ENCODE peak calls at places on chromosome 14, in seven cellular contexts. A is SK-N-SH; L is CD8-positive, alpha-beta T cell; M is pancreas; O is right cardiac atrium; K is ovary; T is suprapubic skin. F is an unnamed sample. For H3K27me3 and H3K4me1, the result is how much of the 10 kb centered on the place peaks cover.

GRCh38 chr14:70008863-70009262 is 129.6 kb downstream of the SMOC1 start:
- DNase-seq in T (no peak), M (no peak), O (no peak), K (no peak), A (no peak), L (no peak), F (no peak)

GRCh38 chr14:92472860-92473259 is 40.7 kb upstream of the RIN3 start:
- DNase-seq in M (no peak), L (no peak), A (no peak), T (no peak), K (no peak), O (no peak), F (no peak)

GRCh38 chr14:75049136-75049535 is 2.1 kb downstream of the MLH3 start:
- DNase-seq in T (no peak), A (no peak), L (no peak), K (no peak), M (no peak), O (no peak), F (no peak)

GRCh38 chr14:63940387-63940786 is 87.6 kb downstream of the SYNE2 start:
- DNase-seq in K (no peak), O (no peak), M (no peak), T (no peak), A (no peak), L (no peak), F (peak)

GRCh38 chr14:89543420-89543790 is 126.4 kb upstream of the FOXN3 start:
- DNase-seq in A (no peak), T (no peak), O (peak), K (peak), M (peak), L (no peak), F (no peak)

GRCh38 chr14:90903101-90903500 is 86.9 kb upstream of the TTC7B start:
- DNase-seq in M (peak), L (peak), O (no peak), T (no peak), A (peak), K (peak), F (peak)

GRCh38 chr14:47256968-47257367 is 418.4 kb downstream of the MDGA2 start:
- DNase-seq in A (no peak), M (no peak), T (no peak), O (no peak), L (no peak), K (no peak), F (no peak)

GRCh38 chr14:74620497-74620921 is 8.5 kb upstream of the LTBP2 start:
- DNase-seq in T (no peak), O (no peak), K (no peak), M (no peak), A (no peak), L (peak), F (no peak)

GRCh38 chr14:70107309-70107708 is 81.4 kb downstream of the SLC8A3 start:
- DNase-seq in L (no peak), K (no peak), A (peak), M (no peak), T (no peak), O (no peak), F (no peak)

GRCh38 chr14:89040438-89041244 is 216.2 kb downstream of the TTC8 start:
- DNase-seq in K (peak), L (peak), T (peak), A (peak), O (peak), M (peak), F (peak)

GRCh38 chr14:97387252-97387882 is 590.2 kb downstream of the VRK1 start:
- DNase-seq in A (no peak), L (no peak), K (no peak), O (no peak), M (no peak), T (no peak), F (no peak)

GRCh38 chr14:33834101-33834955 is 116.5 kb downstream of the EGLN3 start:
- DNase-seq in T (no peak), M (no peak), O (no peak), A (no peak), K (no peak), L (no peak), F (no peak)

GRCh38 chr14:101072531-101072930 is 169.0 kb upstream of the RTL1 start:
- DNase-seq in O (peak), T (peak), A (peak), K (peak), L (no peak), M (no peak), F (no peak)

GRCh38 chr14:36454599-36455240 is 65.3 kb downstream of the NKX2-1 start:
- DNase-seq in O (no peak), T (no peak), A (no peak), K (no peak), L (no peak), M (no peak), F (no peak)

GRCh38 chr14:54603362-54603761 is 36.4 kb downstream of the SAMD4A start:
- DNase-seq in L (no peak), A (no peak), T (no peak), O (no peak), M (no peak), K (no peak), F (no peak)

GRCh38 chr14:61695695-61696527 is 598 bp downstream of the HIF1A start:
- DNase-seq in K (peak), M (peak), L (peak), T (peak), O (peak), A (peak), F (peak)

GRCh38 chr14:52370406-52370911 is 56.3 kb downstream of the PTGER2 start:
- DNase-seq in A (no peak), L (no peak), K (no peak), O (no peak), T (no peak), M (no peak), F (no peak)

GRCh38 chr14:58547649-58548048 is 90.1 kb upstream of the DACT1 start:
- DNase-seq in K (no peak), O (no peak), L (no peak), T (no peak), A (no peak), M (no peak), F (no peak)

GRCh38 chr14:96217381-96217913 is 12.8 kb downstream of the BDKRB2 start:
- DNase-seq in L (no peak), A (peak), K (no peak), O (no peak), M (no peak), T (no peak), F (no peak)

GRCh38 chr14:101525646-101526527 is 35.4 kb upstream of the DIO3 start:
- DNase-seq in T (no peak), M (no peak), L (no peak), A (peak), O (no peak), K (no peak), F (no peak)

GRCh38 chr14:105888784-105889665 is 362.6 kb downstream of the TMEM121 start:
- DNase-seq in L (no peak), K (no peak), M (no peak), A (no peak), O (peak), T (peak), F (no peak)

GRCh38 chr14:49992901-49993335 is 100.0 kb downstream of the ARF6 start:
- DNase-seq in K (no peak), M (no peak), A (no peak), O (no peak), L (no peak), T (no peak), F (no peak)

GRCh38 chr14:91311284-91311662 is 66.8 kb upstream of the GPR68 start:
- DNase-seq in L (peak), M (no peak), A (no peak), T (no peak), K (no peak), O (peak), F (peak)

GRCh38 chr14:68786491-68787234 is 6.2 kb downstream of the ZFP36L1 start:
- DNase-seq in O (no peak), M (no peak), K (peak), A (no peak), T (peak), L (no peak), F (no peak)

GRCh38 chr14:55805250-55805649 is 225.2 kb downstream of the KTN1 start:
- DNase-seq in A (no peak), L (no peak), K (no peak), T (no peak), M (no peak), O (no peak), F (peak)

GRCh38 chr14:100866666-100867630 is 36.6 kb downstream of the RTL1 start:
- DNase-seq in O (no peak), M (no peak), T (peak), K (peak), A (no peak), L (no peak), F (no peak)

GRCh38 chr14:59582845-59583509 is 6.4 kb upstream of the CCDC175 start:
- DNase-seq in T (no peak), O (peak), M (no peak), A (no peak), K (no peak), L (no peak), F (no peak)

GRCh38 chr14:68148276-68148675 is 328.7 kb downstream of the RAD51B start:
- DNase-seq in O (no peak), T (no peak), M (no peak), A (no peak), K (no peak), L (no peak), F (no peak)

GRCh38 chr14:105581551-105582341 is 55.4 kb downstream of the TMEM121 start:
- DNase-seq in O (peak), L (no peak), A (no peak), T (peak), M (no peak), K (no peak), F (no peak)

GRCh38 chr14:59208224-59208814 is 19.9 kb downstream of the DAAM1 start:
- DNase-seq in K (no peak), O (no peak), T (no peak), A (no peak), L (no peak), M (no peak), F (no peak)

GRCh38 chr14:89926709-89927108 is 27.8 kb downstream of the EFCAB11 start:
- DNase-seq in K (no peak), O (no peak), T (no peak), A (no peak), M (no peak), L (no peak), F (no peak)

GRCh38 chr14:95662376-95663186 is 23.6 kb upstream of the TCL1B start:
- DNase-seq in M (peak), T (no peak), A (no peak), L (no peak), O (no peak), K (no peak), F (peak)

GRCh38 chr14:31843361-31844091 is 233.6 kb upstream of the ARHGAP5 start:
- DNase-seq in A (no peak), M (no peak), K (no peak), O (no peak), L (no peak), T (no peak), F (peak)

GRCh38 chr14:27008187-27008586 is 410.4 kb upstream of the NOVA1 start:
- DNase-seq in M (no peak), O (no peak), L (no peak), K (no peak), A (no peak), T (no peak), F (peak)

GRCh38 chr14:74963705-74964271 is 8.4 kb upstream of the PGF start:
- DNase-seq in O (no peak), A (no peak), M (no peak), L (no peak), K (no peak), T (no peak), F (no peak)

GRCh38 chr14:29821665-29822429 is 105.8 kb downstream of the PRKD1 start:
- DNase-seq in M (no peak), K (no peak), A (no peak), O (no peak), L (no peak), T (no peak), F (no peak)

GRCh38 chr14:79016828-79017505 is 846.8 kb downstream of the NRXN3 start:
- DNase-seq in O (no peak), L (no peak), T (no peak), M (no peak), K (no peak), A (no peak), F (no peak)

GRCh38 chr14:24298892-24299254 is 707 bp downstream of the DHRS1 start:
- DNase-seq in O (peak), K (no peak), T (no peak), A (no peak), L (no peak), M (no peak), F (peak)

GRCh38 chr14:87153391-87153790 is 839.6 kb downstream of the GALC start:
- DNase-seq in A (no peak), K (no peak), M (no peak), L (no peak), T (no peak), O (no peak), F (no peak)
- H3K27me3 ChIP-seq in A (under half), K (under half), M (under half), L (under half), T (under half), O (under half), F (under half)

DNA sequence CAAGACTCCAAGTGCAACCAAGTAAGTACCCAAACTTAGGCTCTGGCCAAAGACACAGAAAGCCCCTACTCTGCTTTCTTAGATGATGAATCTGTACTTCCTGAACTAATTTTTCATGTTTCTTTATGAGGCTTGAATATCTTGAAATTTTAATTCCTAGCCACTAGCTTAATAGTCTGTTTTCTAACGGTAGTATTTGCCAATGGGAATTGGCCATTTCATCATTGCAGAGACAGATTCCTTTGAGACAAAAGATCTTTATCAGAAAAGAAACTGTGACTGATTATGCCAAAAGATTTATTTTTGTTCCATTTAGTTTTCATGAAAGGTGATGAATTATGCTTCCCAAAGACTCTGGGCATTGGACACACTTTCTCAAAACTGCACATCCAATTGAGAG is 48.7 kb downstream of the DAD1 start:
- DNase-seq in O (no peak), M (no peak), T (no peak), A (no peak), K (no peak), L (no peak), F (no peak)
- H3K4me3 ChIP-seq in O (no peak), M (no peak), T (no peak), A (no peak), K (no peak), L (peak), F (no peak)

GRCh38 chr14:77314043-77314442 is 6.6 kb downstream of the POMT2 start:
- DNase-seq in A (no peak), T (no peak), L (no peak), M (no peak), K (no peak), O (no peak), F (no peak)
- H3K4me1 ChIP-seq in A (under half), T (half or more), L (under half), M (under half), K (under half), O (under half), F (under half)

DNA sequence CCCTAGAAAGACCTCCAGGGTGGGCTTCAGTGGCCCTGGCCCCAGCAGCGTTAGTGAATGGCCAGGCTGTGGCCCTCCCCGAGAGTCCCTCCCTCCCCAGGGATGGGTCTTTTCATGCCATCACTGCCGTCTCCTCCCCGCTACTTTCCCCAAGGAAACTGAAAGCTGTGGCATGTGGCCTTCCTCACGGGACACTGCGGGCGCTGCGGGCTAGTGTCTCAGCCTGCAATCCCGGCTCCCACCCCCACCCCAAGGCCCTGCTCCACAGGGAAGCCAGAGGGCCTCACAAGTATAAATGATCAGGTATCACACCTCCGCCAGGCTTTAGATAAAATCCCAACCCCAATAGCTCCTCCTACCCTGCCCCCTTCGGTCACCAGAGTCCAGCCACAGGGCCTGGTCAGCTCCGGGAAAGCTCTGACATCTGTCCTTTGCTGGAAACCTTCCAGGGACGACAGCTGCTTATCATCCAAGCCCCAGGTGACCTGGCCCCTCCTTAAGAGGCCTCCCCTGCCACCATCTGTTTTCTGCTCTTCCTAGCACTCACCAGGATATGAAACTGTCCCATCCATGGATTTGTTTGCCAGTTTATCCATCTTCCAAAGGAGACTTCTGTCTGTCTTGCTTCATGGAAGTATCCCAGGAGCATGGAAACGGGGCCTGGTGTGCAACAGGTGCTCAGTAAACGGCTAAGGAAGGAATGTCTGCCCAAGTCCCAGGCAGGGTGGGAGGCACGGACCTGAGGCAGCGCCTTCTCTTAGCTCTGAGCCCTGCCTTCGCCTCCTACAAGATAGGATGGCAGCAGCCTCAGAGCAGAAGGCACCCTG is 31.6 kb downstream of the CCDC85C start:
- DNase-seq in A (peak), T (no peak), O (no peak), L (no peak), K (no peak), M (peak), F (peak)
- H3K27me3 ChIP-seq in A (under half), T (under half), O (under half), L (under half), K (under half), M (under half), F (under half)

GRCh38 chr14:104171948-104172347 is 33.6 kb downstream of the KIF26A start:
- DNase-seq in K (peak), M (no peak), O (peak), T (no peak), A (no peak), L (no peak), F (peak)
- H3K4me3 ChIP-seq in K (no peak), M (no peak), O (no peak), T (peak), A (no peak), L (no peak), F (no peak)

DNA sequence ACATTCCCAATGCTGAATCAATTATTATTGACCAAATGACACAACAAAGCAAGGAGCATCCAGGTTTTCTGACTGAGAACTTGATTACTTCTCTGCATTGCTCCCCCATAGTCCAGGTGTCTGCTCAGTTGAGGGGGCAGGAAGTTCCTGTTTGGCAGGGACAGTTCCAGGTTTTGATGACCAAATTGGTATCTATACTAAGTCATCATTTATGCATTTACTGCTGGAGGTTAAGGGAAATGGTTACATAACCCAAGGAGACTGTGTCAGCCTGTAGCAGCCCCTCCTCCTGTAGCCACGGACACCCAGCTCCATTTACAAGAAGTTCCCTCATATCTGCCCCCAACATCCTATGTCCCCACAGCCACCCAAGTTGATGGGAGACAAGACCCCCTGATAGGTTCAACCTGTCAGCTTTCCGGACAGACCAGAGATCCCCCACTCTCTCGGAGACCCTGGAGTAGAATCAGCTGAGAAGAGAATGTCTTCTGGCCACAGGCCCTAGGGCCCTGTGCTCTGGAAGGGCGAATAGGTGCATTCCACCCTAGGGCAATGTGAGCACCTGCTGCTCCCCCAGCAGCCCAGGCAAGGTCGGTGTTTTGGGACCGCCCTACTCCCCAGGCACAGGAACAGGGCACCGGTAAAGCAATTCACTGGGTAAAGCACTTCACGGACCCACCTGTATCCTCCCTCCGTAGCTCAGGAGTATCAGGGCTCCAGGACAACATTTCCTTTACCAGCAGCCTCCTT is 23.6 kb downstream of the IRF2BPL start:
- DNase-seq in A (no peak), T (no peak), L (no peak), O (no peak), M (no peak), K (no peak), F (no peak)
- H3K4me1 ChIP-seq in A (under half), T (half or more), L (under half), O (under half), M (half or more), K (under half), F (under half)

F was measured in small intestine.